ENCODE peak calls at places on chromosomes 5 and 9, in four cellular contexts. One of them, this sample, is unnamed.

GRCh38 chr9:34032631-34033030 is 16.1 kb downstream of the UBAP2 start:
- DNase-seq in K562: no peak
- DNase-seq in GM12878: no peak
- DNase-seq in HepG2: no peak
- DNase-seq in this sample: no peak

GRCh38 chr9:129923589-129923988 is 88.3 kb downstream of the USP20 start:
- DNase-seq in K562: no peak
- DNase-seq in GM12878: no peak
- DNase-seq in HepG2: no peak
- DNase-seq in this sample: no peak

GRCh38 chr9:103941104-103941503 is 153.0 kb upstream of the SMC2 start:
- DNase-seq in HepG2: no peak
- DNase-seq in GM12878: no peak
- DNase-seq in K562: no peak
- DNase-seq in this sample: no peak

GRCh38 chr9:71552480-71552879 is 215.8 kb downstream of the CEMIP2 start:
- DNase-seq in K562: no peak
- DNase-seq in HepG2: no peak
- DNase-seq in GM12878: no peak
- DNase-seq in this sample: no peak

GRCh38 chr9:99140685-99141314 is 35.9 kb downstream of the TGFBR1 start:
- DNase-seq in K562: peak
- DNase-seq in HepG2: peak
- DNase-seq in GM12878: no peak
- DNase-seq in this sample: peak

GRCh38 chr9:129875181-129875611 is 39.9 kb downstream of the USP20 start:
- DNase-seq in K562: no peak
- DNase-seq in HepG2: no peak
- DNase-seq in GM12878: no peak
- DNase-seq in this sample: peak

GRCh38 chr5:171524461-171524860 is 105.0 kb downstream of the FGF18 start:
- DNase-seq in GM12878: no peak
- DNase-seq in HepG2: no peak
- DNase-seq in K562: no peak
- DNase-seq in this sample: no peak

GRCh38 chr9:69276775-69277174 is 48.2 kb upstream of the ENTREP1 start:
- DNase-seq in GM12878: no peak
- DNase-seq in K562: no peak
- DNase-seq in HepG2: no peak
- DNase-seq in this sample: no peak

GRCh38 chr5:135498662-135498995 is 37.1 kb downstream of the NEUROG1 start:
- DNase-seq in K562: no peak
- DNase-seq in HepG2: no peak
- DNase-seq in GM12878: no peak
- DNase-seq in this sample: no peak

GRCh38 chr5:54217826-54218503 is 92.4 kb downstream of the ARL15 start:
- DNase-seq in HepG2: peak
- DNase-seq in GM12878: no peak
- DNase-seq in K562: peak
- DNase-seq in this sample: peak

GRCh38 chr9:90441814-90442213 is 200.8 kb downstream of the DIRAS2 start:
- DNase-seq in K562: no peak
- DNase-seq in GM12878: no peak
- DNase-seq in HepG2: no peak
- DNase-seq in this sample: no peak

GRCh38 chr5:114390431-114390830 is 28.6 kb downstream of the KCNN2 start:
- DNase-seq in K562: no peak
- DNase-seq in HepG2: no peak
- DNase-seq in GM12878: no peak
- DNase-seq in this sample: no peak

GRCh38 chr5:171852255-171852681 is 66.7 kb downstream of the SMIM23 start:
- DNase-seq in GM12878: no peak
- DNase-seq in HepG2: no peak
- DNase-seq in K562: peak
- DNase-seq in this sample: no peak

GRCh38 chr5:72109625-72110024 is 2.4 kb downstream of the MAP1B start:
- DNase-seq in HepG2: no peak
- DNase-seq in K562: no peak
- DNase-seq in GM12878: no peak
- DNase-seq in this sample: no peak

GRCh38 chr9:135992486-135993408 is 31.6 kb upstream of the UBAC1 start:
- DNase-seq in GM12878: no peak
- DNase-seq in HepG2: peak
- DNase-seq in K562: peak
- DNase-seq in this sample: peak

GRCh38 chr5:36172593-36172992 is 20.7 kb downstream of the SKP2 start:
- DNase-seq in K562: no peak
- DNase-seq in HepG2: no peak
- DNase-seq in GM12878: no peak
- DNase-seq in this sample: no peak

GRCh38 chr5:36177154-36177553 is 25.2 kb downstream of the SKP2 start:
- DNase-seq in HepG2: no peak
- DNase-seq in GM12878: peak
- DNase-seq in K562: no peak
- DNase-seq in this sample: no peak

GRCh38 chr5:36173426-36173825 is 21.5 kb downstream of the SKP2 start:
- DNase-seq in K562: no peak
- DNase-seq in GM12878: no peak
- DNase-seq in HepG2: no peak
- DNase-seq in this sample: no peak

GRCh38 chr5:36175043-36175442 is 23.1 kb downstream of the SKP2 start:
- DNase-seq in HepG2: no peak
- DNase-seq in K562: no peak
- DNase-seq in GM12878: no peak
- DNase-seq in this sample: no peak

DNA sequence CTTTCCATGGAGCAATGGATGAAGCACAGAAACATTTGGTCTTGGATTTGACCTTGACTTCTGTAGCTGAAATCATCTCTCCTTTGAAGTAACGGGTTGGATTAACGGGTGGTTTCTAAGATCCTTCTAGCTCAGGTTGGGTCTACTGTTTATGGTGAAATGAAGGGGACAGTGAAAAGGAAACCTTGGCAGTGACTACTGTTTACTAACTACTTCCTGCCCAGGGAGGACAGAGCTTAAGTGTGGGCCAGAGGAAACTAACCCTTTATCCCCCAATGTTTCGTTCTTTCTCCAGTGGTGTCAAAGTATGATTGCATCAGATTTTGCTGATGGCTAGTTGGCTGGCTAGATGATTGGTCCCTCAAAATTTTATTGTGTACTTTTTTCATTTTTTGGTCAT is 22.2 kb downstream of the SKP2 start:
- DNase-seq in K562: no peak
- DNase-seq in HepG2: no peak
- DNase-seq in GM12878: no peak
- DNase-seq in this sample: no peak
- TF ChIP-seq SP1 in K562: no peak
- TF ChIP-seq SP1 in HepG2: no peak
- TF ChIP-seq SP1 in GM12878: no peak
- TF ChIP-seq SP1 in this sample: no peak

GRCh38 chr5:37867634-37868033 is 27.8 kb upstream of the GDNF start:
- DNase-seq in HepG2: no peak
- DNase-seq in GM12878: no peak
- DNase-seq in K562: no peak
- DNase-seq in this sample: no peak

GRCh38 chr5:37871023-37871815 is 31.4 kb upstream of the GDNF start:
- DNase-seq in K562: no peak
- DNase-seq in GM12878: no peak
- DNase-seq in HepG2: no peak
- DNase-seq in this sample: no peak

GRCh38 chr5:37873988-37874387 is 34.1 kb upstream of the GDNF start:
- DNase-seq in K562: no peak
- DNase-seq in GM12878: no peak
- DNase-seq in HepG2: no peak
- DNase-seq in this sample: no peak

GRCh38 chr5:37875051-37875787 is 35.4 kb upstream of the GDNF start:
- DNase-seq in K562: no peak
- DNase-seq in GM12878: no peak
- DNase-seq in HepG2: no peak
- DNase-seq in this sample: no peak

GRCh38 chr5:37869221-37869620 is 29.4 kb upstream of the GDNF start:
- DNase-seq in K562: no peak
- DNase-seq in HepG2: no peak
- DNase-seq in GM12878: no peak
- DNase-seq in this sample: no peak
- TF ChIP-seq FOXK2 in K562: no peak
- TF ChIP-seq FOXK2 in HepG2: no peak
- TF ChIP-seq FOXK2 in GM12878: no peak
- TF ChIP-seq FOXK2 in this sample: no peak

GRCh38 chr5:157269763-157270272 is 3.9 kb downstream of the CYFIP2 start:
- DNase-seq in K562: no peak
- DNase-seq in GM12878: no peak
- DNase-seq in HepG2: no peak
- DNase-seq in this sample: no peak

GRCh38 chr5:157271740-157272271 is 5.9 kb downstream of the CYFIP2 start:
- DNase-seq in K562: no peak
- DNase-seq in HepG2: no peak
- DNase-seq in GM12878: peak
- DNase-seq in this sample: no peak

GRCh38 chr5:157267025-157267424 is 1.1 kb downstream of the CYFIP2 start:
- DNase-seq in HepG2: no peak
- DNase-seq in GM12878: no peak
- DNase-seq in K562: no peak
- DNase-seq in this sample: no peak

GRCh38 chr5:157267766-157268480 is 2.0 kb downstream of the CYFIP2 start:
- DNase-seq in K562: no peak
- DNase-seq in GM12878: no peak
- DNase-seq in HepG2: no peak
- DNase-seq in this sample: no peak

GRCh38 chr5:157269165-157269671 is 3.3 kb downstream of the CYFIP2 start:
- DNase-seq in K562: no peak
- DNase-seq in GM12878: no peak
- DNase-seq in HepG2: no peak
- DNase-seq in this sample: no peak
- TF ChIP-seq BHLHE40 in K562: no peak
- TF ChIP-seq BHLHE40 in GM12878: no peak
- TF ChIP-seq BHLHE40 in HepG2: no peak
- TF ChIP-seq BHLHE40 in this sample: no peak

DNA sequence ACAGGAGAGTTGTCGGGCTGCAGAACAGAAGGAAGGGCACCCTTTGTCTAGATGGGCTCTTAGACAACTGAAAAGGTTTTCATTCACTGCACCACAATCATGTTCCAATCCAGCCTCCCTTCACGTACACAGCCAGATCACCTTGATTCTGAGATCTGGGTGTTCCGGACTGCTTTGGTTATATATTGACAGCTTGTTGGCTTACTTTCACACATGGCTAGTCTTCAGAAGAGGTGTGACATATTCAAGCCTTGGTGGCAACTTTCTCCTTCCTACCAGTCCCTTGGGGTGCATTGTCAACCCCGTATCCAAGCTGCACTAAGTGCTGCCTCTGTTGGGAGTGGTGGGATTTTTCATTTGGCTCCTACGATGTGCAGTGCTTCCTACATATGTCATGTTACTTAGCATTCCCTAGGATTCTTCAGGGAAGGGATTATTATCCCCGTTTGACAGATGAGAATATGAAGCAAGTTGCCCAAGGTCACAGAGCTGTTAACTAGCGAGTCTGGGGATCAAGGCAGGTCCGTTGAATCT is 100.6 kb downstream of the LIFR start:
- DNase-seq in HepG2: no peak
- DNase-seq in GM12878: no peak
- DNase-seq in K562: no peak
- DNase-seq in this sample: no peak
- TF ChIP-seq SP1 in HepG2: no peak
- TF ChIP-seq SP1 in GM12878: no peak
- TF ChIP-seq SP1 in K562: no peak
- TF ChIP-seq SP1 in this sample: no peak

DNA sequence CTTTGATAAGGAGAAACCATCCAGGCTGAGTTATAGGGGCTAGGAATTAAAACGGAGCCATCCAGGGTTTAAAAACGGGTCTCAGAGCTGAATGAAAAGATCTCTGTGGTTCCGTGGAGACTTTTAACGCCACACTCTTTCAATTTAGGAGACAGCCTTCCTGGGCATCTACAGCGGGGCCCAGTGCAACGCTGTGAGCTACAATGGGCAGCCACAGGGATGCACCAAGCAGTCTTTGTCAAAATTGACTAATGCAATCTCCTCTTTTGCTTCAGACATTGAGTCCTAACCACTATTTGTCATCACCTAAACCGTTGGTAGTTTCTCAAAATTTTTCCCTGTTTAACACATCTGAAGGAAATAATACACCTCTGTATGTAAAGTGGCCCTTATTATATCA is 96.6 kb upstream of the ABCA1 start:
- DNase-seq in HepG2: no peak
- DNase-seq in K562: no peak
- DNase-seq in GM12878: no peak
- DNase-seq in this sample: no peak
- TF ChIP-seq FOXK2 in HepG2: no peak
- TF ChIP-seq FOXK2 in K562: no peak
- TF ChIP-seq FOXK2 in GM12878: no peak
- TF ChIP-seq FOXK2 in this sample: no peak

DNA sequence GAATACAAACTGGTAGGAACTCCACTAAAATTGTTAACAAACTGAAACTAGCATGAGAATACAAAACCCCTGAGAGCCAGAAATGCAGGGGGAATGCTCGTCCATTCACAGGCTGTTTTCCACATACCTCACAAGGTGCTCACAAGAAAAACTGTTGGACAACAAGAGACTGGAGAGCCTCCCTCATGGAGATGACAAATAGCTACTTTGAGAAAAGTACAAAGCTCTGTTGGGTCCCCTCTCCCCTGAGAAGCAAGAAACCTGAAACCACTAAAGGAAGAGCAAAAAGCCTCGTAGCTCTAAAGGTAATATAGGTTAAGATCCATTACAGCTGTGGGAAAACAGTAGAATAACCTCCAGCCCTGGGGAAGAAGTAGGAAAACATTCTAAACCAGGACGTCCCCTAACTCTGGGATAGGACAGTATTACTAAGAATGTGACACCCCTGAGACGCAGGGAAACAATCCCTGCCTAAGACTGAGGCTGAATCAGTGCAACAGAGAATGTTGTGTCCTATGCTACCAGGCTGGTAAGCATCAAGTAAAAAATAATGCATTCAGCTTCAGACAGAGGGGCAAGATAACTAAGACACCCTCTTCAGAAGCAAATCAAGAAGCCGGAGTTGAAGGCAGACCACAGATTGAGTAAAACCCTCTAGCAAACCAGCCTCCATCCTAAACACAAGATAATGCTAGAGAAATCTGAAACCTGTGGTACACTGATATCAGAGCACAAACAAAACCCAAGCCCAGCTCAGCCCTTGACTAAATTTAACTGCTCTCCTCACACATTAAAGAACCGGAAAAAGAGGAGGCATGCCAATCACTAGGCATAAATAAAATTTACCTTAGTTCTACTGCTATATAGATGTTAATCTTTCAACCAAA is 160.2 kb downstream of the SSBP2 start:
- DNase-seq in HepG2: no peak
- DNase-seq in GM12878: no peak
- DNase-seq in K562: peak
- DNase-seq in this sample: no peak
- TF ChIP-seq BHLHE40 in HepG2: no peak
- TF ChIP-seq BHLHE40 in GM12878: no peak
- TF ChIP-seq BHLHE40 in K562: no peak
- TF ChIP-seq BHLHE40 in this sample: no peak